ENCODE peak calls at places on chromosomes 13 and 19, in ten cellular contexts. G is colonic mucosa, J is foreskin fibroblast, Z is fibroblast of mammary gland, L is fibroblast of pulmonary artery, R is SK-N-SH, Y is AG04450, S is fibroblast of lung, B is upper lobe of left lung, V is A549. U is an unnamed sample.

GRCh38 chr13:49690133-49690989 is 925 bp downstream of the EBPL start:
- DNase-seq in B (no peak), G (peak), V (peak), Z (peak), J (peak), R (peak), Y (peak), S (peak), L (peak), U (no peak)

GRCh38 chr19:51124729-51125128 is at the start of gene SIGLEC9:
- DNase-seq in V (no peak), B (no peak), S (no peak), Z (no peak), L (no peak), G (no peak), J (no peak), Y (no peak), R (no peak), U (no peak)

GRCh38 chr19:57800696-57801095 is 14.0 kb downstream of the ZNF552 start:
- DNase-seq in S (no peak), R (no peak), L (no peak), G (no peak), Z (no peak), B (no peak), V (no peak), J (no peak), Y (no peak), U (no peak)

GRCh38 chr13:59898066-59898465 is 265.7 kb downstream of the DIAPH3 start:
- DNase-seq in Y (no peak), J (no peak), V (no peak), Z (no peak), S (no peak), L (no peak), R (no peak), G (no peak), B (no peak), U (no peak)

GRCh38 chr13:35512271-35512920 is 35.9 kb upstream of the MAB21L1 start:
- DNase-seq in G (no peak), Y (peak), V (no peak), R (no peak), B (no peak), J (peak), L (peak), S (peak), Z (peak), U (peak)

GRCh38 chr19:33689886-33690285 is 68.1 kb downstream of the CHST8 start:
- DNase-seq in Y (no peak), Z (no peak), B (no peak), J (no peak), S (no peak), G (no peak), L (no peak), R (peak), V (no peak), U (no peak)

GRCh38 chr13:31274345-31274870 is 74.6 kb downstream of the B3GLCT start:
- DNase-seq in S (peak), B (no peak), J (peak), V (no peak), Z (no peak), L (peak), G (no peak), R (no peak), Y (no peak), U (no peak)

GRCh38 chr13:43376596-43376995 is 353.2 kb downstream of the DNAJC15 start:
- DNase-seq in Y (no peak), L (no peak), J (no peak), V (no peak), Z (no peak), S (no peak), B (no peak), G (no peak), R (no peak), U (no peak)

GRCh38 chr13:93254775-93255174 is 28.2 kb downstream of the GPC6 start:
- DNase-seq in R (no peak), G (no peak), V (no peak), B (no peak), L (no peak), S (peak), Z (no peak), J (no peak), Y (no peak), U (no peak)

GRCh38 chr13:85223883-85224656 is 575.1 kb downstream of the SLITRK6 start:
- DNase-seq in G (no peak), Y (no peak), V (no peak), J (no peak), R (no peak), B (no peak), L (peak), Z (no peak), S (peak), U (no peak)

GRCh38 chr19:50555447-50556235 is 12.6 kb downstream of the LRRC4B start:
- DNase-seq in S (no peak), V (no peak), R (peak), Z (no peak), Y (no peak), B (no peak), L (peak), G (no peak), J (no peak), U (no peak)

GRCh38 chr13:51733656-51734334 is 70.2 kb downstream of the DHRS12 start:
- DNase-seq in R (no peak), G (no peak), B (no peak), S (no peak), Z (no peak), L (no peak), Y (no peak), J (no peak), V (no peak), U (no peak)

GRCh38 chr19:46624958-46625661 is at the start of gene PTGIR:
- DNase-seq in S (peak), V (no peak), L (peak), Y (no peak), R (peak), J (peak), Z (peak), B (no peak), G (peak), U (no peak)

GRCh38 chr19:13094771-13095392 is 7.8 kb downstream of the LYL1 start:
- DNase-seq in G (no peak), S (no peak), V (no peak), Y (no peak), B (no peak), L (no peak), J (no peak), Z (no peak), R (peak), U (no peak)

GRCh38 chr19:36090930-36091695 is 19.8 kb upstream of the OVOL3 start:
- DNase-seq in B (no peak), S (no peak), V (no peak), G (no peak), R (no peak), Z (no peak), L (no peak), J (no peak), Y (no peak), U (no peak)

GRCh38 chr13:21986602-21987001 is 315.7 kb downstream of the FGF9 start:
- DNase-seq in B (no peak), G (peak), S (no peak), R (no peak), Z (no peak), L (no peak), V (no peak), J (no peak), Y (no peak), U (no peak)

GRCh38 chr19:46746281-46746965 is at the start of gene STRN4:
- DNase-seq in S (peak), G (no peak), L (no peak), B (peak), V (peak), Z (no peak), Y (no peak), R (peak), J (peak), U (no peak)

GRCh38 chr19:10936661-10937084 is 8.1 kb downstream of the TIMM29 start:
- DNase-seq in Y (peak), S (peak), V (peak), G (peak), R (peak), L (peak), B (no peak), Z (peak), J (peak), U (peak)

GRCh38 chr19:48844472-48844871 is 8.2 kb upstream of the HSD17B14 start:
- DNase-seq in B (no peak), Z (peak), J (peak), S (peak), G (no peak), R (peak), L (peak), V (peak), Y (peak), U (no peak)

GRCh38 chr19:13985771-13986347 is 20.3 kb downstream of the RFX1 start:
- DNase-seq in J (no peak), Z (no peak), L (no peak), G (no peak), B (peak), R (no peak), V (no peak), Y (no peak), S (no peak), U (no peak)

GRCh38 chr13:44188257-44188656 is 185.4 kb upstream of the SERP2 start:
- DNase-seq in G (no peak), Y (no peak), Z (peak), V (peak), S (peak), R (no peak), J (no peak), L (peak), B (no peak), U (no peak)

GRCh38 chr13:83618966-83619365 is 263.3 kb downstream of the SLITRK1 start:
- DNase-seq in Y (no peak), Z (peak), R (no peak), S (peak), V (no peak), J (peak), L (peak), G (no peak), B (no peak), U (peak)

GRCh38 chr19:3975637-3976087 is 4.8 kb upstream of the DAPK3 start:
- DNase-seq in B (no peak), R (no peak), Y (no peak), V (no peak), L (no peak), G (no peak), S (no peak), J (no peak), Z (no peak), U (no peak)

GRCh38 chr13:48230541-48230940 is 2.5 kb upstream of the ITM2B start:
- DNase-seq in G (no peak), J (no peak), V (no peak), L (no peak), Z (no peak), R (no peak), B (no peak), Y (no peak), S (no peak), U (no peak)

GRCh38 chr19:29378126-29378525 is 147.7 kb upstream of the VSTM2B start:
- DNase-seq in V (no peak), Y (no peak), B (no peak), L (no peak), S (no peak), G (peak), Z (no peak), R (no peak), J (no peak), U (no peak)

GRCh38 chr13:32007494-32007893 is 24.1 kb upstream of the FRY start:
- DNase-seq in V (no peak), Z (peak), Y (no peak), L (no peak), S (no peak), B (no peak), G (no peak), J (peak), R (no peak), U (no peak)

GRCh38 chr19:844300-844971 is 3.6 kb downstream of the PRTN3 start:
- DNase-seq in B (no peak), S (no peak), Z (no peak), V (no peak), G (no peak), Y (no peak), L (no peak), J (no peak), R (no peak), U (no peak)

GRCh38 chr13:74191036-74191809 is 57.0 kb upstream of the KLF12 start:
- DNase-seq in R (no peak), S (peak), J (no peak), B (no peak), Z (no peak), G (no peak), V (no peak), L (no peak), Y (no peak), U (no peak)

GRCh38 chr13:114339779-114340534 is 25.7 kb downstream of the CHAMP1 start:
- DNase-seq in Y (no peak), R (peak), J (peak), V (peak), L (peak), G (peak), Z (peak), S (peak), B (no peak), U (no peak)

GRCh38 chr13:68727788-68728187 is 1379.8 kb upstream of the ATXN8OS start:
- DNase-seq in B (no peak), R (no peak), Y (no peak), V (no peak), J (no peak), Z (no peak), S (no peak), L (no peak), G (no peak), U (no peak)

GRCh38 chr19:15869109-15869555 is 28.7 kb downstream of the CYP4F2 start:
- DNase-seq in J (peak), G (peak), R (peak), L (peak), S (peak), V (peak), Z (peak), Y (no peak), B (no peak), U (no peak)

GRCh38 chr19:42124386-42124901 is 7.8 kb downstream of the POU2F2 start:
- DNase-seq in V (no peak), Z (no peak), G (no peak), B (no peak), R (no peak), J (no peak), Y (no peak), S (no peak), L (no peak), U (no peak)

GRCh38 chr19:4581381-4582111 is 22.1 kb upstream of the SEMA6B start:
- DNase-seq in S (peak), J (no peak), L (peak), V (no peak), Z (no peak), Y (no peak), R (peak), G (no peak), B (peak), U (no peak)

GRCh38 chr19:3606690-3607289 is at the start of gene TBXA2R:
- DNase-seq in J (peak), L (peak), Y (no peak), R (peak), Z (peak), B (peak), S (peak), G (peak), V (peak), U (no peak)

GRCh38 chr13:112842343-112842856 is 126.6 kb upstream of the MCF2L start:
- DNase-seq in R (no peak), Z (peak), S (peak), J (no peak), Y (no peak), G (no peak), V (no peak), B (no peak), L (peak), U (no peak)

GRCh38 chr13:29266261-29266660 is 329.2 kb downstream of the SLC7A1 start:
- DNase-seq in G (no peak), S (no peak), V (no peak), Y (no peak), Z (no peak), R (no peak), J (no peak), B (no peak), L (no peak), U (no peak)
- TF ChIP-seq CTCF in G (no peak), S (no peak), V (no peak), Y (no peak), Z (no peak), R (peak), J (no peak), B (no peak), L (no peak), U (no peak)

GRCh38 chr13:96993660-96994029 is 631 bp downstream of the OXGR1 start:
- DNase-seq in R (peak), Y (no peak), L (no peak), S (no peak), J (no peak), V (no peak), B (no peak), Z (no peak), G (no peak), U (no peak)
- H3K4me3 ChIP-seq in R (peak), Y (peak), L (peak), S (peak), J (peak), V (no peak), B (peak), Z (peak), G (peak), U (no peak)

GRCh38 chr19:17303167-17303939 is at the start of gene ABHD8:
- DNase-seq in V (peak), J (peak), Z (peak), L (peak), B (peak), Y (peak), R (peak), S (peak), G (peak), U (peak)
- TF ChIP-seq CTCF in V (peak), J (peak), Z (no peak), L (peak), B (peak), Y (peak), R (peak), S (peak), G (peak), U (peak)

GRCh38 chr13:33483471-33483870 is 197.9 kb upstream of the STARD13 start:
- DNase-seq in G (no peak), Z (peak), S (peak), V (no peak), L (no peak), R (no peak), B (no peak), Y (no peak), J (no peak), U (no peak)

GRCh38 chr13:33490461-33491327 is 205.1 kb upstream of the STARD13 start:
- DNase-seq in J (no peak), L (peak), B (peak), V (no peak), Z (no peak), G (no peak), S (no peak), R (no peak), Y (no peak), U (no peak)

GRCh38 chr13:33489563-33489962 is 204.0 kb upstream of the STARD13 start:
- DNase-seq in J (no peak), Y (no peak), V (no peak), B (no peak), R (no peak), S (no peak), L (no peak), Z (no peak), G (no peak), U (no peak)

GRCh38 chr13:33485247-33485646 is 199.7 kb upstream of the STARD13 start:
- DNase-seq in V (no peak), S (no peak), B (no peak), Z (no peak), G (no peak), J (no peak), Y (no peak), R (no peak), L (no peak), U (no peak)

DNA sequence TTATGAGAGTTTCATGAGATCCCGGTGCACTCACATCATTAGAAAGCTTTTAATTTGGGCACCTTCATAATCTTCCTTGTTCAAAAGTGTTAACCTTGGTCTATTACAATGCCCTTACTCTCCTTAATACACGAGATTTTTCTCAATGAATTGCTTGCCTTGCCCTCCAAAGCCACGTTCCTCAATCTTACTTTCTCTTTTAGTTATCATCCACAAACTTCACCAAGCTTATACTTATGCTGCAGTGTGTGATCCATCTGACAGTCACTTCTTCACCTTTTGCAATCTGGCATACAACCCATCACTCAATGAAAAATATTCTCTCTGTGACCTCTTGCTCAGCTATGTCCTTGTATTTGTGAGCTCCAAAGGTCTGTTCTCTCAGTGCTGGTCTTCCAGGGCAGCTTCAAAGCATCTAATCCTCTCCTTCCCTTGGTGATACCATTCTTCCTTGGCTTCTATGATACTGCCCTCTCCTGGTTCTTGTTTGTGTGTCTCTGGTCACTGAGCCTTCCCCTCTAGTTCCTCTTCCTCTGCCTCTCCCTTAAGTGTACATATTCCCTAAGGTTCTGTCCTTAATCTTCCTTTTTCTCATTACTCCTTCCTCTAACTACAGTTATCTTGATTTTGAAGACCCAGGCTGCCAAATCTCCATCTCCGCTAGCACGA is 202.2 kb upstream of the STARD13 start:
- DNase-seq in Y (no peak), S (no peak), B (no peak), Z (peak), R (no peak), V (no peak), J (no peak), L (peak), G (peak), U (no peak)
- H3K4me3 ChIP-seq in Y (peak), S (peak), B (peak), Z (no peak), R (no peak), V (no peak), J (peak), L (peak), G (no peak), U (no peak)

GRCh38 chr19:56156768-56157167 is 15.7 kb downstream of the ZNF444 start:
- DNase-seq in R (no peak), J (no peak), S (no peak), G (peak), L (no peak), V (no peak), B (peak), Y (no peak), Z (no peak), U (no peak)

GRCh38 chr19:56158170-56158757 is 17.2 kb downstream of the ZNF444 start:
- DNase-seq in Z (no peak), Y (no peak), S (no peak), J (no peak), V (no peak), R (no peak), B (peak), G (no peak), L (no peak), U (no peak)

GRCh38 chr19:56152644-56153043 is 11.6 kb downstream of the ZNF444 start:
- DNase-seq in J (no peak), L (no peak), G (no peak), S (no peak), B (no peak), Y (no peak), V (no peak), Z (no peak), R (no peak), U (no peak)

GRCh38 chr19:56153507-56153906 is 12.4 kb downstream of the ZNF444 start:
- DNase-seq in J (no peak), S (no peak), G (no peak), Z (no peak), L (no peak), V (no peak), Y (no peak), R (no peak), B (no peak), U (no peak)

DNA sequence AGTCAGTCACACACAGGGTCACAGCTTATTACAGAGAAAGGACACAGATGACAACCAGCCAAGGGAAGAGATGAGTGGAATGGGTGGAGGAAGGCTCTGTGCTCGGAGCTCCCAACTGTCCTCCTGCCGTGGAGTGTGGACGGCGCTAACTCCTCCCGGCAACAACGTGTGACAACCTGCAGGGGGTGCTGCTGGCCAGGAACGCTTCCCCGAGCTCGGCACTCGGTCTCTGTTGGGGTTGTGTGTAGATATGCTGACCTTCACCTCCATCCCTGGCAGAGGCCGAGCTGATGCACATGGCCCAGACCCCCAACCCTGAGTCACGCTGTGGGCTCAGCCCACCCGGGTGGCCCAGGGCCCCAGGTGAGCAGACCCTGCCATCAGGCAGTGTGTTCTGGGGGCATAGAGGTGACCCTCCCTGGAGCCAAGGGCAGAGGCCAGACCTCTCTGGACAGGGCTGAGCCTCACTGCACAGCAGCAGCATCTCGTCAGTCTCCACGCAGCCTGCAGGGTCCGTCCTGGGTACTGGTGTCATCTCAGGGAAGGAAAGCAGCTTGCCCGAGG is 14.1 kb downstream of the ZNF444 start:
- DNase-seq in G (no peak), B (peak), V (peak), R (peak), L (no peak), S (no peak), Z (no peak), Y (no peak), J (no peak), U (no peak)
- TF ChIP-seq CTCF in G (no peak), B (peak), V (peak), R (peak), L (peak), S (peak), Z (peak), Y (peak), J (peak), U (peak)